ENCODE peak calls at places on chromosomes 3 and 15, in six cellular contexts. One of them, this sample, is unnamed.

GRCh38 chr15:72796515-72797337 is 13.2 kb upstream of the ADPGK start:
- DNase-seq in mammary epithelial cell: no peak
- DNase-seq in psoas muscle: peak
- DNase-seq in Panc1: no peak
- DNase-seq in EH: peak
- DNase-seq in CD8-positive, alpha-beta memory T cell: peak
- DNase-seq in this sample: no peak

GRCh38 chr3:9666704-9667445 is 17.6 kb downstream of the MTMR14 start:
- DNase-seq in mammary epithelial cell: no peak
- DNase-seq in psoas muscle: no peak
- DNase-seq in Panc1: no peak
- DNase-seq in EH: no peak
- DNase-seq in CD8-positive, alpha-beta memory T cell: no peak
- DNase-seq in this sample: no peak

GRCh38 chr15:31840849-31841476 is 189.4 kb upstream of the CHRNA7 start:
- DNase-seq in mammary epithelial cell: no peak
- DNase-seq in psoas muscle: no peak
- DNase-seq in Panc1: no peak
- DNase-seq in EH: no peak
- DNase-seq in CD8-positive, alpha-beta memory T cell: no peak
- DNase-seq in this sample: no peak

GRCh38 chr3:119357190-119357589 is 63.0 kb downstream of the ARHGAP31 start:
- DNase-seq in mammary epithelial cell: peak
- DNase-seq in psoas muscle: no peak
- DNase-seq in Panc1: no peak
- DNase-seq in EH: no peak
- DNase-seq in CD8-positive, alpha-beta memory T cell: no peak
- DNase-seq in this sample: no peak

GRCh38 chr3:161208931-161209330 is 12.2 kb upstream of the NMD3 start:
- DNase-seq in mammary epithelial cell: no peak
- DNase-seq in psoas muscle: no peak
- DNase-seq in Panc1: no peak
- DNase-seq in EH: no peak
- DNase-seq in CD8-positive, alpha-beta memory T cell: no peak
- DNase-seq in this sample: no peak

GRCh38 chr3:157856078-157856939 is 249.9 kb downstream of the SHOX2 start:
- DNase-seq in mammary epithelial cell: peak
- DNase-seq in psoas muscle: no peak
- DNase-seq in Panc1: no peak
- DNase-seq in EH: peak
- DNase-seq in CD8-positive, alpha-beta memory T cell: no peak
- DNase-seq in this sample: no peak

GRCh38 chr15:34855397-34855796 is 60.0 kb upstream of the ACTC1 start:
- DNase-seq in mammary epithelial cell: peak
- DNase-seq in psoas muscle: no peak
- DNase-seq in Panc1: no peak
- DNase-seq in EH: peak
- DNase-seq in CD8-positive, alpha-beta memory T cell: no peak
- DNase-seq in this sample: peak

GRCh38 chr15:65460948-65461347 is 38.2 kb upstream of the IGDCC4 start:
- DNase-seq in mammary epithelial cell: peak
- DNase-seq in psoas muscle: no peak
- DNase-seq in Panc1: no peak
- DNase-seq in EH: peak
- DNase-seq in CD8-positive, alpha-beta memory T cell: no peak
- DNase-seq in this sample: peak

GRCh38 chr3:189689625-189690024 is 58.4 kb downstream of the TP63 start:
- DNase-seq in mammary epithelial cell: peak
- DNase-seq in psoas muscle: no peak
- DNase-seq in Panc1: no peak
- DNase-seq in EH: no peak
- DNase-seq in CD8-positive, alpha-beta memory T cell: no peak
- DNase-seq in this sample: no peak

GRCh38 chr3:69326821-69327433 is 59.0 kb downstream of the FRMD4B start:
- DNase-seq in mammary epithelial cell: no peak
- DNase-seq in psoas muscle: no peak
- DNase-seq in Panc1: no peak
- DNase-seq in EH: peak
- DNase-seq in CD8-positive, alpha-beta memory T cell: peak
- DNase-seq in this sample: no peak

GRCh38 chr3:150391200-150391599 is 16.9 kb upstream of the TSC22D2 start:
- DNase-seq in mammary epithelial cell: no peak
- DNase-seq in psoas muscle: no peak
- DNase-seq in Panc1: no peak
- DNase-seq in EH: peak
- DNase-seq in CD8-positive, alpha-beta memory T cell: no peak
- DNase-seq in this sample: no peak

GRCh38 chr15:37099321-37100108 is 834 bp downstream of the MEIS2 start:
- DNase-seq in mammary epithelial cell: peak
- DNase-seq in psoas muscle: peak
- DNase-seq in Panc1: no peak
- DNase-seq in EH: peak
- DNase-seq in CD8-positive, alpha-beta memory T cell: no peak
- DNase-seq in this sample: no peak

GRCh38 chr3:49903451-49904424 is at the start of gene MST1R:
- DNase-seq in mammary epithelial cell: peak
- DNase-seq in psoas muscle: peak
- DNase-seq in Panc1: no peak
- DNase-seq in EH: peak
- DNase-seq in CD8-positive, alpha-beta memory T cell: peak
- DNase-seq in this sample: no peak

GRCh38 chr3:126389112-126389791 is 5.5 kb upstream of the CFAP100 start:
- DNase-seq in mammary epithelial cell: peak
- DNase-seq in psoas muscle: peak
- DNase-seq in Panc1: peak
- DNase-seq in EH: peak
- DNase-seq in CD8-positive, alpha-beta memory T cell: peak
- DNase-seq in this sample: peak

GRCh38 chr3:36362973-36363372 is 17.3 kb upstream of the STAC start:
- DNase-seq in mammary epithelial cell: peak
- DNase-seq in psoas muscle: no peak
- DNase-seq in Panc1: peak
- DNase-seq in EH: peak
- DNase-seq in CD8-positive, alpha-beta memory T cell: no peak
- DNase-seq in this sample: peak

GRCh38 chr3:147945968-147946519 is 536.9 kb downstream of the ZIC1 start:
- DNase-seq in mammary epithelial cell: peak
- DNase-seq in psoas muscle: peak
- DNase-seq in Panc1: peak
- DNase-seq in EH: peak
- DNase-seq in CD8-positive, alpha-beta memory T cell: no peak
- DNase-seq in this sample: peak

GRCh38 chr3:46353639-46354410 is at the start of gene CCR2:
- DNase-seq in mammary epithelial cell: no peak
- DNase-seq in psoas muscle: no peak
- DNase-seq in Panc1: no peak
- DNase-seq in EH: no peak
- DNase-seq in CD8-positive, alpha-beta memory T cell: no peak
- DNase-seq in this sample: no peak